ENCODE peak calls at places on chromosomes 2 and 18, in four cellular contexts. J is right lobe of liver, V is endodermal cell, R is cardiac muscle cell. F is an unnamed sample. For H3K4me1, the result is how much of the 10 kb centered on the place peaks cover.

GRCh38 chr2:213848631-213849030 is 562.2 kb upstream of the VWC2L start:
- DNase-seq in J (no peak), V (no peak), R (no peak), F (no peak)

GRCh38 chr2:205892141-205893064 is 193.6 kb downstream of the INO80D start:
- DNase-seq in J (no peak), V (no peak), R (peak), F (no peak)

GRCh38 chr2:36411962-36412444 is 56.4 kb downstream of the CRIM1 start:
- DNase-seq in J (no peak), V (peak), R (no peak), F (no peak)

GRCh38 chr2:172496096-172496709 is 59.7 kb upstream of the PDK1 start:
- DNase-seq in J (no peak), V (no peak), R (no peak), F (peak)

GRCh38 chr18:37608876-37609275 is 43.3 kb upstream of the CELF4 start:
- DNase-seq in J (no peak), V (no peak), R (no peak), F (peak)

GRCh38 chr2:31318360-31319336 is 84.7 kb downstream of the EHD3 start:
- DNase-seq in J (no peak), V (no peak), R (no peak), F (no peak)

GRCh38 chr2:239283961-239284801 is 116.6 kb downstream of the HDAC4 start:
- DNase-seq in J (peak), V (peak), R (no peak), F (no peak)

GRCh38 chr2:64479259-64480198 is 25.6 kb downstream of the LGALSL start:
- DNase-seq in J (no peak), V (no peak), R (no peak), F (no peak)

GRCh38 chr2:237178396-237178795 is 92.7 kb downstream of the COPS8 start:
- DNase-seq in J (no peak), V (no peak), R (no peak), F (no peak)

GRCh38 chr2:70686577-70687460 is 81.2 kb downstream of the ADD2 start:
- DNase-seq in J (peak), V (peak), R (peak), F (no peak)

GRCh38 chr2:227513113-227513512 is 41.2 kb downstream of the AGFG1 start:
- DNase-seq in J (no peak), V (no peak), R (peak), F (no peak)

GRCh38 chr2:231425811-231426703 is 30.5 kb downstream of the B3GNT7 start:
- DNase-seq in J (no peak), V (peak), R (no peak), F (no peak)

GRCh38 chr18:45343365-45343764 is 271.9 kb upstream of the SLC14A2 start:
- DNase-seq in J (no peak), V (no peak), R (no peak), F (no peak)

GRCh38 chr2:215638687-215639086 is 202.8 kb upstream of the FN1 start:
- DNase-seq in J (no peak), V (no peak), R (no peak), F (no peak)

GRCh38 chr2:60508307-60508706 is 45.1 kb downstream of the BCL11A start:
- DNase-seq in J (no peak), V (peak), R (no peak), F (no peak)

GRCh38 chr2:196195302-196195701 is 23.9 kb upstream of the STK17B start:
- DNase-seq in J (no peak), V (no peak), R (no peak), F (no peak)

GRCh38 chr2:3443685-3444084 is 64.2 kb downstream of the TRAPPC12 start:
- DNase-seq in J (no peak), V (peak), R (no peak), F (no peak)

GRCh38 chr18:75070625-75071483 is 138.1 kb downstream of the PTGR3 start:
- DNase-seq in J (no peak), V (peak), R (no peak), F (no peak)

GRCh38 chr2:204313256-204313655 is 232.0 kb upstream of the PARD3B start:
- DNase-seq in J (no peak), V (peak), R (no peak), F (no peak)

GRCh38 chr18:58276640-58277456 is 232.8 kb downstream of the NEDD4L start:
- DNase-seq in J (peak), V (no peak), R (no peak), F (no peak)

GRCh38 chr2:18312818-18313217 is 247.6 kb downstream of the RDH14 start:
- DNase-seq in J (no peak), V (no peak), R (no peak), F (no peak)

GRCh38 chr18:23876921-23877320 is 137.6 kb upstream of the TTC39C start:
- DNase-seq in J (no peak), V (no peak), R (no peak), F (no peak)

GRCh38 chr2:148812306-148812705 is 62.7 kb upstream of the KIF5C start:
- DNase-seq in J (no peak), V (no peak), R (no peak), F (no peak)

GRCh38 chr2:148926291-148926961 is 51.4 kb downstream of the KIF5C start:
- DNase-seq in J (no peak), V (peak), R (peak), F (peak)

GRCh38 chr18:23689031-23689615 is at the start of gene LAMA3:
- DNase-seq in J (peak), V (peak), R (peak), F (no peak)

GRCh38 chr2:207503234-207503633 is 26.5 kb upstream of the CREB1 start:
- DNase-seq in J (no peak), V (peak), R (peak), F (peak)

GRCh38 chr18:47981320-47981719 is 50.9 kb upstream of the SMAD2 start:
- DNase-seq in J (no peak), V (peak), R (no peak), F (no peak)

GRCh38 chr2:86105969-86106945 is at the start of gene PTCD3:
- DNase-seq in J (peak), V (peak), R (peak), F (peak)

GRCh38 chr18:55034742-55035141 is 75.5 kb upstream of the CCDC68 start:
- DNase-seq in J (no peak), V (no peak), R (no peak), F (no peak)

GRCh38 chr2:239584986-239585385 is 184.2 kb upstream of the HDAC4 start:
- DNase-seq in J (no peak), V (no peak), R (no peak), F (no peak)

GRCh38 chr2:216880509-216881184 is 20.8 kb upstream of the TNP1 start:
- DNase-seq in J (no peak), V (no peak), R (no peak), F (no peak)

GRCh38 chr2:71934595-71935263 is 212.9 kb downstream of the CYP26B1 start:
- DNase-seq in J (peak), V (peak), R (no peak), F (peak)

GRCh38 chr2:120766758-120767351 is 31.2 kb downstream of the GLI2 start:
- DNase-seq in J (no peak), V (peak), R (no peak), F (no peak)

GRCh38 chr2:227829337-227829736 is 15.7 kb downstream of the CCL20 start:
- DNase-seq in J (no peak), V (no peak), R (no peak), F (no peak)

GRCh38 chr2:61597300-61598289 is 59.4 kb upstream of the XPO1 start:
- DNase-seq in J (no peak), V (no peak), R (no peak), F (no peak)

GRCh38 chr2:209560911-209561310 is 137.1 kb downstream of the MAP2 start:
- DNase-seq in J (no peak), V (no peak), R (no peak), F (no peak)

GRCh38 chr2:46362667-46363012 is 65.4 kb downstream of the EPAS1 start:
- DNase-seq in J (no peak), V (no peak), R (no peak), F (no peak)

GRCh38 chr2:31578316-31578715 is 2.4 kb downstream of the SRD5A2 start:
- DNase-seq in J (peak), V (no peak), R (no peak), F (no peak)

GRCh38 chr2:216362730-216363129 is 9.6 kb downstream of the MARCHF4 start:
- DNase-seq in J (no peak), V (no peak), R (peak), F (no peak)

GRCh38 chr18:76494541-76495403 is at the start of gene ZNF516:
- DNase-seq in J (no peak), V (peak), R (peak), F (no peak)

GRCh38 chr2:111981666-111982065 is 73.4 kb upstream of the TMEM87B start:
- DNase-seq in J (no peak), V (no peak), R (no peak), F (no peak)
- H3K4me1 ChIP-seq in J (under half), V (under half), R (under half), F (under half)

GRCh38 chr2:26514045-26514444 is 36.1 kb upstream of the OTOF start:
- DNase-seq in J (no peak), V (no peak), R (no peak), F (no peak)

GRCh38 chr2:26516246-26516645 is 38.3 kb upstream of the OTOF start:
- DNase-seq in J (no peak), V (no peak), R (no peak), F (no peak)

GRCh38 chr2:26519396-26519991 is 41.6 kb upstream of the OTOF start:
- DNase-seq in J (no peak), V (no peak), R (no peak), F (no peak)

GRCh38 chr2:26515771-26516170 is 37.8 kb upstream of the OTOF start:
- DNase-seq in J (no peak), V (no peak), R (no peak), F (no peak)

DNA sequence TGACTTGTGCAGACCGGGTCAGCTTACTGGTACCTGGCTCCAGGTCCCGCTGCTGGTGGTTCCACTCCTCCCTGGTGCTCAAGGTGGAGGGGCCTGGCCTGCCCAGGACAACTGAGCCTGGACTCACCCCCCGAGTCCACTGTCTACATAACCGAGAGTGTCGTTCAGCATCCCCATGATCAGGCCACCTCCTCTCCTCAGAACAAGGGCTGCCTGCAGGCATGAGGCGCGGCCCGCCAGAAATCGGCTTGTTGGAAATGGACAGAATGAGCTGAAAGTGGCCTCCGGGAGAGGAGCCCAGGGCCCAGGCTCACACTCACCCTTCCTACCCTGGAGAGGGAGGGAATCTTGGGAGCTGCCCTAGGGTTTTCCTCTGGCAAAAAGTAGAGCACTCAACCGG is 38.9 kb upstream of the OTOF start:
- DNase-seq in J (no peak), V (no peak), R (no peak), F (no peak)
- TF ChIP-seq CTCF in J (no peak), V (no peak), R (no peak), F (no peak)

DNA sequence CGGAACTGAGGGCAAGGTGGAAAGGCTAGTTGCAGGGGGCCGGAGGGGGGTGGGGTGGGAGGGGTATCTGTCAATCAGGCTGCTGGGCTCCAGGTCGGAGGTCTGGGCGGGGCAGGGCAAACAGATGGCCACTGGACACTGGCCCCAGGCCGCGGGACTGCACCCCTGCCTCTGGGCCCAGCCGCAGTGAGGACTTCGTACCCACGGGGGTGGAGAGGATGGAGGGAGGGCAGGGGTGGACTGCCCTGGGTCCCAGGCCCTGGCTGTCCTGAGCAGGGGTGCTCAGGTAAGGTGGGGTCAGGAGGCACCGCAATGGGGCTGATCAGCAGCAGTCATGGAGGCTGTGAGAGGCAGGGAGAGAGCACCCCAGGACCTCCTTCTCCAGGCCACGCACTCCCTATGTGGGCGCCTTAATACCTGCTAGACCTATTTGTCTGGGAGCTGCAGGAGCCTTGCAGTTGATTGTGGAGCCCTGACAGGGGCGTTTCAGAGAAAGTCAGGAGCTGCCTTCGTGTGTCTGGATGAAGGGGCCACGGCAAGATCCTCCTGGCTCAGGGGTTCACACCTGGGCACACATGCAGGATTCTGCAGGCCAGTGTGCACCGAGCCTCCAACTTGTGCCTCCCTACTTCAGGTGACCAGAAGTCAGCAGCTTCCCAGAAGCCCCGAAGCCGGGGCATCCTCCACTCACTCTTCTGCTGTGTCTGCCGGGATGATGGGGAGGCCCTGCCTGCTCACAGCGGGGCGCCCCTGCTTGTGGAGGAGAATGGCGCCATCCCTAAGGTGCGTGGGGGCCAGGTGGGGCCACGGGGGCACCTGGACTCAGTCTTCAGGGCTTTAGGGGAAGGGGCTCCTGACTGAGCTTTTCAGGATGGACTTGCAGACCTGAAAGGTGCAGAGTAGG is 1.5 kb downstream of the CTDSP1 start:
- DNase-seq in J (peak), V (peak), R (peak), F (no peak)
- H3K4me1 ChIP-seq in J (under half), V (under half), R (under half), F (half or more)

GRCh38 chr2:223956267-223956666 is 996 bp upstream of the MRPL44 start:
- DNase-seq in J (no peak), V (peak), R (no peak), F (no peak)

GRCh38 chr2:223952280-223952968 is 4.8 kb upstream of the MRPL44 start:
- DNase-seq in J (no peak), V (no peak), R (no peak), F (no peak)

GRCh38 chr2:223954401-223954800 is 2.9 kb upstream of the MRPL44 start:
- DNase-seq in J (no peak), V (peak), R (no peak), F (no peak)

GRCh38 chr2:223959688-223960087 is 2.4 kb downstream of the MRPL44 start:
- DNase-seq in J (no peak), V (peak), R (no peak), F (no peak)

DNA sequence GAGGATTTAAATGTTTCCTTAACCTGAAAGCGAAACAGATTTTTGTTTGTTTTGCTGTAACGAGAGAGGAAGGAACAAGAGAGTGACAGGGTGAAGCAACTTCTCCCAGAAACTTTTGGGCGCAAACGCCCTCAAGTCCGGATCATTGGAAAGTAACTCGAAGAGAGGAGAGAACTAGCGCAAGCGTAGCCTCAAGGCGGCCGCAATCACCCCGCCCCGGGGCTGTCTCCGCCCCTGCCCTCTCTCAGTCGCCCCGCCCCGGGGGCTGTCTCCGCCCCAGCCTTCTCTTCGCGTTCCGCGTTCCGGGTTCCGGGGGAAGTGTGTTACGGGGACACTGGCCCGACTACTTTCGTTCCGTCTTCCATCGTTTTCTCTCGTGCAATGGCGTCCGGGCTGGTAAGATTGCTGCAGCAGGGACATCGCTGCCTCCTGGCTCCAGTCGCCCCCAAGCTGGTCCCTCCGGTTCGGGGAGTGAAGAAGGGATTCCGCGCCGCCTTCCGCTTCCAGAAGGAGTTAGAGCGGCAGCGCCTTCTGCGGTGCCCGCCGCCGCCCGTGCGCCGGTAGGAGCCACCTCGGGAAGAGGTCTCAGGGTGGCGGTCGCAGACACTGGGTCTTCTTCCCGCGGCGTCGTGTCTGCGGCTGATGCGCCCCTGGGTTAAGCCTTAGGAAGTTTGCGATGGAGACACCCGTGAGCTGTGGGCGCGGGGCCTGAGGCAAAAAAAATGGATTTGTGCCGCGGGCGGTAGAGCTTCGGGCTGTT is at the start of gene MRPL44:
- DNase-seq in J (peak), V (peak), R (peak), F (peak)
- TF ChIP-seq CTCF in J (peak), V (no peak), R (no peak), F (no peak)

GRCh38 chr2:147173186-147173575 is 671.6 kb upstream of the ACVR2A start:
- DNase-seq in J (no peak), V (no peak), R (no peak), F (no peak)
- H3K4me1 ChIP-seq in J (under half), V (under half), R (under half), F (under half)

DNA sequence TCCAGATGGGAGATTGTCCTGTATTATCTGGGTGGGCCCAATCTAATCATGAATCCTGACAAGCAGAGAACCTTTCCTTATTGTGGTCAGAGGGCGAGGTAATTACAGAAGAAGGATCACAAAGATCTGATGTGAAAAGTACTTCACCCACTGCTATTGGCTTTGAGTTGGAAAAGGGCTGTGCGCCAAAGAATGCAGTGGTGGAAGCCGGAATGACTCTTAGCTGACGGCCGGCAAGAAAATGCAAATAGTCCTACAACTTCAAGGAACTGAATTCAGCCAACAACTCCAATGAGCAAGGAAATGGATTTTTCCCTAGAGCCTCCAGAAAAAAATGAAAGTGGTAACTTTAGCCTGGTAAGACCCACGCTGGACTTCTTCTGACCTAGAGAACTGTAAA is 67.3 kb downstream of the CTNNA2 start:
- DNase-seq in J (no peak), V (peak), R (no peak), F (no peak)
- TF ChIP-seq CTCF in J (no peak), V (peak), R (no peak), F (no peak)

GRCh38 chr2:38981670-38982357 is 92.1 kb downstream of the ARHGEF33 start:
- DNase-seq in J (no peak), V (no peak), R (no peak), F (no peak)

GRCh38 chr2:38981061-38981669 is 91.5 kb downstream of the ARHGEF33 start:
- DNase-seq in J (no peak), V (no peak), R (no peak), F (no peak)

GRCh38 chr2:38977047-38977446 is 87.4 kb downstream of the ARHGEF33 start:
- DNase-seq in J (no peak), V (no peak), R (no peak), F (no peak)

GRCh38 chr2:38978504-38978903 is 88.8 kb downstream of the ARHGEF33 start:
- DNase-seq in J (no peak), V (no peak), R (no peak), F (no peak)

DNA sequence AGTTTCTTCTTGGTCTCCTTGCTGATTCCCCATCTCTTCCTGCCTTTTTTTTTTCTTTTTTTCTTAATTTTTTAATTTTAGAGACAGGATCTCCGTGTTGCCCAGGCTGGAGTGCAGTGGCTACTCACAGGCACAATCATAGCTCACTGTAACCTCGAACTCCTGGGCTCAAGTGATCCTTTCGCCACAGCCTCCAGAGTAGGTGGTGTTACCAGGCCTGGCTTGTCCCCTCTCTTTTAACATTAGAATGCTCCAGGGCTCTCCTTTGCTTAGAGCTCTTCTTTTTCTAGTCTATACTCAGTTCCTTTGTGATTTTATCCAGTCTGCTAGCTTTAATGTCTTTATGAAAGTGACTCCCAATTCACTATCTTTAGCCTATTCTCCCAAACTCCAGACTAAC is 89.2 kb downstream of the ARHGEF33 start:
- DNase-seq in J (no peak), V (no peak), R (no peak), F (no peak)
- H3K4me1 ChIP-seq in J (under half), V (under half), R (under half), F (under half)

GRCh38 chr2:143950675-143951074 is 569.2 kb downstream of the ZEB2 start:
- DNase-seq in J (no peak), V (no peak), R (no peak), F (no peak)
- TF ChIP-seq CTCF in J (no peak), V (no peak), R (no peak), F (no peak)